ENCODE peak calls at places on chromosome 17, in nine cellular contexts. C is hepatic stellate cell; J is WTC11; R is activated naive CD4-positive, alpha-beta T cell treated with anti-CD3 and anti-CD28 coated beads for 36 hours; E is activated naive CD8-positive, alpha-beta T cell treated with anti-CD3 and anti-CD28 coated beads, Interleukin-2, amount 10 ng/mL, durations not matched to agents 7 days and 5 days; H is fibroblast of mammary gland; I is stimulated activated CD8-positive, alpha-beta memory T cell treated with anti-CD3 and anti-CD28 coated beads, Interleukin-12 subunit alpha, Interleukin-12 subunit beta, amount 100 ng/mL, for 1 hour; S is NCI-H2081 treated with DMSO at 0.1 percent for 48 hours; Q is OCI-LY7. U is an unnamed sample.

GRCh38 chr17:39696731-39697130 is 3.1 kb upstream of the ERBB2 start:
- DNase-seq in C (no peak), J (no peak), R (no peak), E (no peak), H (no peak), I (no peak), S (no peak), Q (no peak), U (no peak)

GRCh38 chr17:32899240-32900013 is 22.5 kb upstream of the MYO1D start:
- DNase-seq in C (no peak), J (no peak), R (no peak), E (no peak), H (no peak), I (no peak), S (no peak), Q (no peak), U (peak; percentile 10)

GRCh38 chr17:78168906-78169793 is 769 bp downstream of the SYNGR2 start:
- DNase-seq in C (peak; percentile 85), J (peak; percentile 66), R (peak; percentile 85), E (peak; percentile 55), H (no peak), I (no peak), S (no peak), Q (peak; percentile 51), U (peak; percentile 79)

GRCh38 chr17:41785876-41786226 is 660 bp downstream of the JUP start:
- DNase-seq in C (no peak), J (peak; percentile 63), R (no peak), E (no peak), H (no peak), I (no peak), S (no peak), Q (no peak), U (peak; percentile 86)

GRCh38 chr17:74744349-74744713 is 4.1 kb upstream of the NHERF1 start:
- DNase-seq in C (no peak), J (no peak), R (no peak), E (no peak), H (no peak), I (no peak), S (no peak), Q (no peak), U (no peak)

GRCh38 chr17:78132086-78132676 is 1.6 kb downstream of the TMC8 start:
- DNase-seq in C (no peak), J (peak; percentile 61), R (peak; percentile 65), E (peak; percentile 84), H (no peak), I (no peak), S (no peak), Q (peak; percentile 80), U (peak; percentile 63)

GRCh38 chr17:42276609-42277341 is 584 bp upstream of the STAT5B start:
- DNase-seq in C (peak; percentile 81), J (peak; percentile 56), R (peak; percentile 45), E (no peak), H (peak; percentile 84), I (no peak), S (no peak), Q (no peak), U (peak; percentile 86)

GRCh38 chr17:56761387-56761786 is 72.3 kb downstream of the C17orf67 start:
- DNase-seq in C (no peak), J (no peak), R (no peak), E (no peak), H (no peak), I (no peak), S (no peak), Q (no peak), U (no peak)

GRCh38 chr17:42373896-42374295 is 14.3 kb downstream of the STAT3 start:
- DNase-seq in C (no peak), J (no peak), R (no peak), E (no peak), H (no peak), I (no peak), S (no peak), Q (no peak), U (no peak)

GRCh38 chr17:36858119-36859002 is 78.9 kb upstream of the LHX1 start:
- DNase-seq in C (no peak), J (no peak), R (no peak), E (no peak), H (no peak), I (no peak), S (no peak), Q (no peak), U (no peak)

GRCh38 chr17:66909811-66910210 is 54.7 kb upstream of the CACNG4 start:
- DNase-seq in C (no peak), J (no peak), R (no peak), E (no peak), H (no peak), I (no peak), S (no peak), Q (no peak), U (no peak)

GRCh38 chr17:67585077-67585602 is 132.6 kb upstream of the NOL11 start:
- DNase-seq in C (no peak), J (no peak), R (no peak), E (no peak), H (no peak), I (no peak), S (peak; percentile 54), Q (no peak), U (peak; percentile 44)

GRCh38 chr17:75366432-75366831 is 39.0 kb downstream of the GRB2 start:
- DNase-seq in C (no peak), J (no peak), R (no peak), E (no peak), H (no peak), I (no peak), S (no peak), Q (no peak), U (no peak)

GRCh38 chr17:80987941-80988461 is 3.6 kb upstream of the CHMP6 start:
- DNase-seq in C (no peak), J (no peak), R (no peak), E (no peak), H (no peak), I (no peak), S (no peak), Q (no peak), U (no peak)

GRCh38 chr17:41284043-41284442 is 8.5 kb downstream of the KRTAP9-7 start:
- DNase-seq in C (no peak), J (no peak), R (no peak), E (no peak), H (no peak), I (no peak), S (no peak), Q (no peak), U (peak; percentile 1)

GRCh38 chr17:36525113-36525512 is 9.6 kb downstream of the MYO19 start:
- DNase-seq in C (no peak), J (no peak), R (no peak), E (peak; percentile 12), H (peak; percentile 86), I (no peak), S (no peak), Q (no peak), U (no peak)

GRCh38 chr17:38619937-38620550 is 14.3 kb upstream of the SRCIN1 start:
- DNase-seq in C (no peak), J (peak; percentile 24), R (no peak), E (no peak), H (no peak), I (no peak), S (no peak), Q (no peak), U (no peak)

GRCh38 chr17:57092171-57092570 is 7.1 kb downstream of the AKAP1 start:
- DNase-seq in C (peak; percentile 19), J (no peak), R (no peak), E (no peak), H (peak; percentile 57), I (no peak), S (no peak), Q (peak; percentile 11), U (no peak)

GRCh38 chr17:31882571-31882970 is 18.9 kb downstream of the UTP6 start:
- DNase-seq in C (no peak), J (no peak), R (no peak), E (no peak), H (no peak), I (no peak), S (no peak), Q (peak; percentile 81), U (no peak)

GRCh38 chr17:66185842-66186241 is 6.1 kb downstream of the CEP112 start:
- DNase-seq in C (no peak), J (no peak), R (no peak), E (no peak), H (no peak), I (no peak), S (no peak), Q (no peak), U (no peak)

GRCh38 chr17:74148446-74148845 is 55.0 kb upstream of the RPL38 start:
- DNase-seq in C (no peak), J (no peak), R (no peak), E (no peak), H (no peak), I (no peak), S (no peak), Q (no peak), U (no peak)

GRCh38 chr17:40349477-40350409 is 14.8 kb downstream of the GJD3 start:
- DNase-seq in C (no peak), J (no peak), R (no peak), E (no peak), H (peak; percentile 49), I (no peak), S (no peak), Q (no peak), U (peak; percentile 4)

GRCh38 chr17:42928714-42929496 is 28.3 kb downstream of the G6PC1 start:
- DNase-seq in C (peak; percentile 84), J (peak; percentile 32), R (peak; percentile 40), E (no peak), H (peak; percentile 91), I (no peak), S (peak; percentile 39), Q (peak; percentile 87), U (peak; percentile 76)

GRCh38 chr17:38564254-38564605 is 41.5 kb downstream of the SRCIN1 start:
- DNase-seq in C (no peak), J (no peak), R (no peak), E (no peak), H (no peak), I (no peak), S (no peak), Q (no peak), U (no peak)

GRCh38 chr17:59669411-59669810 is 37.8 kb downstream of the PTRH2 start:
- DNase-seq in C (no peak), J (no peak), R (no peak), E (no peak), H (no peak), I (no peak), S (no peak), Q (no peak), U (no peak)